ENCODE peak calls at places on chromosomes 16 and 17, in seven cellular contexts. One of them, this sample, is unnamed.

GRCh38 chr16:3377917-3378316 is 22.2 kb downstream of the OR2C1 start:
- DNase-seq in activated T-cell treated with anti-CD3 and anti-CD28 coated beads for 1 hour: no peak
- DNase-seq in CD8-positive, alpha-beta T cell: no peak
- DNase-seq in K562: no peak
- DNase-seq in T-helper 2 cell: no peak
- DNase-seq in left ventricle myocardium inferior: no peak
- DNase-seq in breast epithelium: no peak
- DNase-seq in this sample: no peak

GRCh38 chr17:82006468-82007227 is 16.0 kb downstream of the CENPX start:
- DNase-seq in activated T-cell treated with anti-CD3 and anti-CD28 coated beads for 1 hour: no peak
- DNase-seq in CD8-positive, alpha-beta T cell: no peak
- DNase-seq in K562: no peak
- DNase-seq in T-helper 2 cell: no peak
- DNase-seq in left ventricle myocardium inferior: no peak
- DNase-seq in breast epithelium: no peak
- DNase-seq in this sample: peak; percentile 69

GRCh38 chr17:3754458-3755334 is 31.0 kb downstream of the HASPIN start:
- DNase-seq in activated T-cell treated with anti-CD3 and anti-CD28 coated beads for 1 hour: peak; percentile 70
- DNase-seq in CD8-positive, alpha-beta T cell: peak; percentile 71
- DNase-seq in K562: peak; percentile 82
- DNase-seq in T-helper 2 cell: peak; percentile 82
- DNase-seq in left ventricle myocardium inferior: no peak
- DNase-seq in breast epithelium: peak; percentile 96
- DNase-seq in this sample: peak; percentile 17

GRCh38 chr16:19379838-19380237 is 37.8 kb upstream of the TMC5 start:
- DNase-seq in activated T-cell treated with anti-CD3 and anti-CD28 coated beads for 1 hour: no peak
- DNase-seq in CD8-positive, alpha-beta T cell: no peak
- DNase-seq in K562: no peak
- DNase-seq in T-helper 2 cell: no peak
- DNase-seq in left ventricle myocardium inferior: no peak
- DNase-seq in breast epithelium: no peak
- DNase-seq in this sample: no peak

GRCh38 chr17:37844158-37844976 is 79.8 kb upstream of the TBC1D3K start:
- DNase-seq in activated T-cell treated with anti-CD3 and anti-CD28 coated beads for 1 hour: peak; percentile 17
- DNase-seq in CD8-positive, alpha-beta T cell: no peak
- DNase-seq in K562: peak; percentile 67
- DNase-seq in T-helper 2 cell: no peak
- DNase-seq in left ventricle myocardium inferior: peak; percentile 51
- DNase-seq in breast epithelium: no peak
- DNase-seq in this sample: peak; percentile 89

GRCh38 chr17:19000531-19001011 is 4.0 kb downstream of the FAM83G start:
- DNase-seq in activated T-cell treated with anti-CD3 and anti-CD28 coated beads for 1 hour: no peak
- DNase-seq in CD8-positive, alpha-beta T cell: no peak
- DNase-seq in K562: peak; percentile 22
- DNase-seq in T-helper 2 cell: no peak
- DNase-seq in left ventricle myocardium inferior: no peak
- DNase-seq in breast epithelium: no peak
- DNase-seq in this sample: peak; percentile 47

GRCh38 chr17:79294459-79295071 is 219.9 kb downstream of the ENGASE start:
- DNase-seq in activated T-cell treated with anti-CD3 and anti-CD28 coated beads for 1 hour: peak; percentile 38
- DNase-seq in CD8-positive, alpha-beta T cell: no peak
- DNase-seq in K562: peak; percentile 72
- DNase-seq in T-helper 2 cell: peak; percentile 16
- DNase-seq in left ventricle myocardium inferior: peak; percentile 56
- DNase-seq in breast epithelium: peak; percentile 19
- DNase-seq in this sample: peak; percentile 63

GRCh38 chr17:9671559-9671958 is 26.2 kb downstream of the USP43 start:
- DNase-seq in activated T-cell treated with anti-CD3 and anti-CD28 coated beads for 1 hour: no peak
- DNase-seq in CD8-positive, alpha-beta T cell: no peak
- DNase-seq in K562: no peak
- DNase-seq in T-helper 2 cell: no peak
- DNase-seq in left ventricle myocardium inferior: no peak
- DNase-seq in breast epithelium: no peak
- DNase-seq in this sample: no peak

GRCh38 chr17:74211141-74211928 is 2.0 kb upstream of the TTYH2 start:
- DNase-seq in activated T-cell treated with anti-CD3 and anti-CD28 coated beads for 1 hour: no peak
- DNase-seq in CD8-positive, alpha-beta T cell: no peak
- DNase-seq in K562: peak; percentile 46
- DNase-seq in T-helper 2 cell: no peak
- DNase-seq in left ventricle myocardium inferior: no peak
- DNase-seq in breast epithelium: no peak
- DNase-seq in this sample: no peak